ENCODE peak calls at places on chromosomes 12 and 14, in nine cellular contexts. One of them, this sample, is unnamed.

GRCh38 chr14:86462193-86462592 is 932.2 kb downstream of the FLRT2 start:
- DNase-seq in WTC11: peak; percentile 21
- DNase-seq in neural crest cell: no peak
- DNase-seq in brain microvascular endothelial cell: peak; percentile 2
- DNase-seq in endothelial cell of umbilical vein: no peak
- DNase-seq in GM12865: peak; percentile 1
- DNase-seq in IMR-90: peak; percentile 30
- DNase-seq in cardiac muscle cell: peak; percentile 53
- DNase-seq in glutamatergic neuron: no peak
- DNase-seq in this sample: peak; percentile 1

GRCh38 chr12:89542912-89543592 is 17.2 kb upstream of the POC1B start:
- DNase-seq in WTC11: peak; percentile 70
- DNase-seq in neural crest cell: peak; percentile 70
- DNase-seq in brain microvascular endothelial cell: peak; percentile 75
- DNase-seq in endothelial cell of umbilical vein: peak; percentile 79
- DNase-seq in GM12865: peak; percentile 80
- DNase-seq in IMR-90: peak; percentile 83
- DNase-seq in cardiac muscle cell: peak; percentile 92
- DNase-seq in glutamatergic neuron: peak; percentile 60
- DNase-seq in this sample: peak; percentile 70

GRCh38 chr14:68250950-68251765 is 431.6 kb downstream of the RAD51B start:
- DNase-seq in WTC11: no peak
- DNase-seq in neural crest cell: no peak
- DNase-seq in brain microvascular endothelial cell: no peak
- DNase-seq in endothelial cell of umbilical vein: peak; percentile 4
- DNase-seq in GM12865: peak; percentile 56
- DNase-seq in IMR-90: no peak
- DNase-seq in cardiac muscle cell: no peak
- DNase-seq in glutamatergic neuron: no peak
- DNase-seq in this sample: no peak

GRCh38 chr12:1811281-1811947 is 9.0 kb upstream of the LRTM2 start:
- DNase-seq in WTC11: no peak
- DNase-seq in neural crest cell: no peak
- DNase-seq in brain microvascular endothelial cell: peak; percentile 77
- DNase-seq in endothelial cell of umbilical vein: peak; percentile 57
- DNase-seq in GM12865: no peak
- DNase-seq in IMR-90: peak; percentile 52
- DNase-seq in cardiac muscle cell: peak; percentile 69
- DNase-seq in glutamatergic neuron: no peak
- DNase-seq in this sample: no peak

GRCh38 chr12:71392521-71393145 is 47.0 kb upstream of the LGR5 start:
- DNase-seq in WTC11: no peak
- DNase-seq in neural crest cell: peak; percentile 1
- DNase-seq in brain microvascular endothelial cell: peak; percentile 74
- DNase-seq in endothelial cell of umbilical vein: peak; percentile 76
- DNase-seq in GM12865: peak; percentile 73
- DNase-seq in IMR-90: peak; percentile 70
- DNase-seq in cardiac muscle cell: peak; percentile 86
- DNase-seq in glutamatergic neuron: no peak
- DNase-seq in this sample: peak; percentile 51

GRCh38 chr14:77099425-77100167 is 1.5 kb downstream of the CIPC start:
- DNase-seq in WTC11: no peak
- DNase-seq in neural crest cell: no peak
- DNase-seq in brain microvascular endothelial cell: peak; percentile 40
- DNase-seq in endothelial cell of umbilical vein: peak; percentile 43
- DNase-seq in GM12865: no peak
- DNase-seq in IMR-90: peak; percentile 78
- DNase-seq in cardiac muscle cell: peak; percentile 73
- DNase-seq in glutamatergic neuron: no peak
- DNase-seq in this sample: peak; percentile 92

GRCh38 chr14:33800735-33801163 is 150.1 kb downstream of the EGLN3 start:
- DNase-seq in WTC11: peak; percentile 22
- DNase-seq in neural crest cell: no peak
- DNase-seq in brain microvascular endothelial cell: no peak
- DNase-seq in endothelial cell of umbilical vein: no peak
- DNase-seq in GM12865: no peak
- DNase-seq in IMR-90: no peak
- DNase-seq in cardiac muscle cell: no peak
- DNase-seq in glutamatergic neuron: no peak
- DNase-seq in this sample: no peak

GRCh38 chr14:100815478-100816285 is 10.2 kb upstream of the MEG3 start:
- DNase-seq in WTC11: no peak
- DNase-seq in neural crest cell: no peak
- DNase-seq in brain microvascular endothelial cell: peak; percentile 43
- DNase-seq in endothelial cell of umbilical vein: peak; percentile 83
- DNase-seq in GM12865: no peak
- DNase-seq in IMR-90: peak; percentile 87
- DNase-seq in cardiac muscle cell: peak; percentile 79
- DNase-seq in glutamatergic neuron: no peak
- DNase-seq in this sample: no peak

GRCh38 chr12:69994593-69995222 is 169.7 kb downstream of the MYRFL start:
- DNase-seq in WTC11: no peak
- DNase-seq in neural crest cell: no peak
- DNase-seq in brain microvascular endothelial cell: no peak
- DNase-seq in endothelial cell of umbilical vein: peak; percentile 25
- DNase-seq in GM12865: no peak
- DNase-seq in IMR-90: no peak
- DNase-seq in cardiac muscle cell: peak; percentile 64
- DNase-seq in glutamatergic neuron: no peak
- DNase-seq in this sample: no peak

GRCh38 chr12:131280426-131280825 is 326.7 kb downstream of the ADGRD1 start:
- DNase-seq in WTC11: no peak
- DNase-seq in neural crest cell: no peak
- DNase-seq in brain microvascular endothelial cell: no peak
- DNase-seq in endothelial cell of umbilical vein: no peak
- DNase-seq in GM12865: no peak
- DNase-seq in IMR-90: no peak
- DNase-seq in cardiac muscle cell: no peak
- DNase-seq in glutamatergic neuron: no peak
- DNase-seq in this sample: no peak

GRCh38 chr12:2179953-2180736 is 127.4 kb downstream of the CACNA1C start:
- DNase-seq in WTC11: no peak
- DNase-seq in neural crest cell: no peak
- DNase-seq in brain microvascular endothelial cell: peak; percentile 68
- DNase-seq in endothelial cell of umbilical vein: no peak
- DNase-seq in GM12865: no peak
- DNase-seq in IMR-90: peak; percentile 98
- DNase-seq in cardiac muscle cell: peak; percentile 94
- DNase-seq in glutamatergic neuron: no peak
- DNase-seq in this sample: no peak

GRCh38 chr12:58967551-58967950 is 47.2 kb upstream of the LRIG3 start:
- DNase-seq in WTC11: no peak
- DNase-seq in neural crest cell: no peak
- DNase-seq in brain microvascular endothelial cell: peak; percentile 1
- DNase-seq in endothelial cell of umbilical vein: no peak
- DNase-seq in GM12865: no peak
- DNase-seq in IMR-90: peak; percentile 59
- DNase-seq in cardiac muscle cell: peak; percentile 25
- DNase-seq in glutamatergic neuron: no peak
- DNase-seq in this sample: no peak

GRCh38 chr12:108884116-108885012 is 4.5 kb downstream of the DAO start:
- DNase-seq in WTC11: peak; percentile 80
- DNase-seq in neural crest cell: peak; percentile 51
- DNase-seq in brain microvascular endothelial cell: peak; percentile 25
- DNase-seq in endothelial cell of umbilical vein: peak; percentile 28
- DNase-seq in GM12865: peak; percentile 80
- DNase-seq in IMR-90: no peak
- DNase-seq in cardiac muscle cell: peak; percentile 46
- DNase-seq in glutamatergic neuron: peak; percentile 57
- DNase-seq in this sample: peak; percentile 2
- TF ChIP-seq CTCF in WTC11: peak; percentile 60
- TF ChIP-seq CTCF in neural crest cell: peak; percentile 62
- TF ChIP-seq CTCF in brain microvascular endothelial cell: peak; percentile 72
- TF ChIP-seq CTCF in endothelial cell of umbilical vein: peak; percentile 78
- TF ChIP-seq CTCF in GM12865: peak; percentile 79
- TF ChIP-seq CTCF in IMR-90: peak; percentile 36
- TF ChIP-seq CTCF in cardiac muscle cell: peak; percentile 68
- TF ChIP-seq CTCF in glutamatergic neuron: peak; percentile 52
- TF ChIP-seq CTCF in this sample: peak; percentile 67

GRCh38 chr12:78568326-78569020 is 296.1 kb upstream of the SYT1 start:
- DNase-seq in WTC11: no peak
- DNase-seq in neural crest cell: no peak
- DNase-seq in brain microvascular endothelial cell: no peak
- DNase-seq in endothelial cell of umbilical vein: no peak
- DNase-seq in GM12865: no peak
- DNase-seq in IMR-90: peak; percentile 57
- DNase-seq in cardiac muscle cell: no peak
- DNase-seq in glutamatergic neuron: no peak
- DNase-seq in this sample: no peak

GRCh38 chr12:78560633-78561032 is 303.9 kb upstream of the SYT1 start:
- DNase-seq in WTC11: no peak
- DNase-seq in neural crest cell: no peak
- DNase-seq in brain microvascular endothelial cell: no peak
- DNase-seq in endothelial cell of umbilical vein: no peak
- DNase-seq in GM12865: no peak
- DNase-seq in IMR-90: no peak
- DNase-seq in cardiac muscle cell: no peak
- DNase-seq in glutamatergic neuron: no peak
- DNase-seq in this sample: no peak

GRCh38 chr12:78559441-78559840 is 305.1 kb upstream of the SYT1 start:
- DNase-seq in WTC11: no peak
- DNase-seq in neural crest cell: no peak
- DNase-seq in brain microvascular endothelial cell: no peak
- DNase-seq in endothelial cell of umbilical vein: no peak
- DNase-seq in GM12865: no peak
- DNase-seq in IMR-90: peak; percentile 6
- DNase-seq in cardiac muscle cell: no peak
- DNase-seq in glutamatergic neuron: no peak
- DNase-seq in this sample: no peak

GRCh38 chr12:78566461-78566860 is 298.1 kb upstream of the SYT1 start:
- DNase-seq in WTC11: no peak
- DNase-seq in neural crest cell: no peak
- DNase-seq in brain microvascular endothelial cell: no peak
- DNase-seq in endothelial cell of umbilical vein: no peak
- DNase-seq in GM12865: no peak
- DNase-seq in IMR-90: no peak
- DNase-seq in cardiac muscle cell: no peak
- DNase-seq in glutamatergic neuron: no peak
- DNase-seq in this sample: no peak

GRCh38 chr12:78562358-78563205 is 302.0 kb upstream of the SYT1 start:
- DNase-seq in WTC11: no peak
- DNase-seq in neural crest cell: no peak
- DNase-seq in brain microvascular endothelial cell: peak; percentile 10
- DNase-seq in endothelial cell of umbilical vein: peak; percentile 46
- DNase-seq in GM12865: peak; percentile 8
- DNase-seq in IMR-90: peak; percentile 2
- DNase-seq in cardiac muscle cell: peak; percentile 41
- DNase-seq in glutamatergic neuron: no peak
- DNase-seq in this sample: no peak
- TF ChIP-seq CTCF in WTC11: peak; percentile 27
- TF ChIP-seq CTCF in neural crest cell: peak; percentile 55
- TF ChIP-seq CTCF in brain microvascular endothelial cell: peak; percentile 44
- TF ChIP-seq CTCF in endothelial cell of umbilical vein: peak; percentile 32
- TF ChIP-seq CTCF in GM12865: peak; percentile 19
- TF ChIP-seq CTCF in IMR-90: peak; percentile 22
- TF ChIP-seq CTCF in cardiac muscle cell: peak; percentile 43
- TF ChIP-seq CTCF in glutamatergic neuron: peak; percentile 63
- TF ChIP-seq CTCF in this sample: peak; percentile 43

DNA sequence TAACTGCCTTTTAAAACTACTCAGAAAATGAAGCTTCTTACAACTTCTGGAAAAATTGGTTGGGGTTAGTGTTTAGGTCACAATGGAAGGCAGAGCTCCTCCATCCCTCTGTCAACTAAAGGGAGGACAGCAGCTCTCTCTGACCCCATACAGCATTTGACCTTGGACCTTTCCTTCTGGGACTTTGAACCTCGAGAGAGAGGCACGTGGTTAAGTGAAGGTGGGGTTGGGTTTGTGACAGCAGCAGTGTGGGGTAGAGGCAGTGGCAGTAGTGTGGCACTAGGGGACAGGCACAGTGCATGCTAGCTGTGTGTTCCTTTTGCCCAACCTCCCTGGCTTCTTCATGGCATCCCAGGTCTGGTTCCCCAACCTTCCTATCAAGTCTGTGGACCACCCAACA is 9.4 kb upstream of the C12orf75 start:
- DNase-seq in WTC11: no peak
- DNase-seq in neural crest cell: no peak
- DNase-seq in brain microvascular endothelial cell: no peak
- DNase-seq in endothelial cell of umbilical vein: no peak
- DNase-seq in GM12865: no peak
- DNase-seq in IMR-90: no peak
- DNase-seq in cardiac muscle cell: no peak
- DNase-seq in glutamatergic neuron: no peak
- DNase-seq in this sample: no peak
- TF ChIP-seq CTCF in WTC11: no peak
- TF ChIP-seq CTCF in neural crest cell: no peak
- TF ChIP-seq CTCF in brain microvascular endothelial cell: no peak
- TF ChIP-seq CTCF in endothelial cell of umbilical vein: no peak
- TF ChIP-seq CTCF in GM12865: peak; percentile 36
- TF ChIP-seq CTCF in IMR-90: no peak
- TF ChIP-seq CTCF in cardiac muscle cell: no peak
- TF ChIP-seq CTCF in glutamatergic neuron: no peak
- TF ChIP-seq CTCF in this sample: no peak

GRCh38 chr14:94464290-94464689 is 11.7 kb upstream of the SERPINA11 start:
- DNase-seq in WTC11: no peak
- DNase-seq in neural crest cell: no peak
- DNase-seq in brain microvascular endothelial cell: no peak
- DNase-seq in endothelial cell of umbilical vein: no peak
- DNase-seq in GM12865: no peak
- DNase-seq in IMR-90: no peak
- DNase-seq in cardiac muscle cell: no peak
- DNase-seq in glutamatergic neuron: no peak
- DNase-seq in this sample: no peak

GRCh38 chr14:94460631-94461416 is 8.2 kb upstream of the SERPINA11 start:
- DNase-seq in WTC11: no peak
- DNase-seq in neural crest cell: no peak
- DNase-seq in brain microvascular endothelial cell: no peak
- DNase-seq in endothelial cell of umbilical vein: no peak
- DNase-seq in GM12865: peak; percentile 54
- DNase-seq in IMR-90: no peak
- DNase-seq in cardiac muscle cell: no peak
- DNase-seq in glutamatergic neuron: no peak
- DNase-seq in this sample: no peak

GRCh38 chr14:94461526-94462218 is 9.1 kb upstream of the SERPINA11 start:
- DNase-seq in WTC11: no peak
- DNase-seq in neural crest cell: no peak
- DNase-seq in brain microvascular endothelial cell: no peak
- DNase-seq in endothelial cell of umbilical vein: no peak
- DNase-seq in GM12865: no peak
- DNase-seq in IMR-90: no peak
- DNase-seq in cardiac muscle cell: no peak
- DNase-seq in glutamatergic neuron: no peak
- DNase-seq in this sample: no peak

GRCh38 chr14:94462763-94463572 is 10.4 kb upstream of the SERPINA11 start:
- DNase-seq in WTC11: no peak
- DNase-seq in neural crest cell: no peak
- DNase-seq in brain microvascular endothelial cell: no peak
- DNase-seq in endothelial cell of umbilical vein: no peak
- DNase-seq in GM12865: no peak
- DNase-seq in IMR-90: no peak
- DNase-seq in cardiac muscle cell: no peak
- DNase-seq in glutamatergic neuron: no peak
- DNase-seq in this sample: no peak

DNA sequence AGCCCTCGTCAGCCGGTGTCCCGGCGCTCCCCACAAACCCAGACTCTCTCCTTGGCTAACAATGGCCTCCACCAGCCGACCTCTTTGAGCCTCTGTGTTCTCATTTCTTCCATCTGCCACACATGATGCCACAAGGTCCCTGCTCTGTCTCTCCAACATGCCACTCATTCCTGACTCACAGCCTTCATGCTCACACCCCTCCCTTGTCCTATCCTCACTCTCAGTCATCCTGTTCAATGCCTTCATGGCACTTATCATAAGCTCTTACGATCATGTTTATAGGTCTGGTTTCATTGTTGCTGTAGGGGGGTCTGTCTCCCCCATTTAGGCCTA is 9.6 kb upstream of the SERPINA11 start:
- DNase-seq in WTC11: no peak
- DNase-seq in neural crest cell: no peak
- DNase-seq in brain microvascular endothelial cell: no peak
- DNase-seq in endothelial cell of umbilical vein: no peak
- DNase-seq in GM12865: no peak
- DNase-seq in IMR-90: no peak
- DNase-seq in cardiac muscle cell: no peak
- DNase-seq in glutamatergic neuron: no peak
- DNase-seq in this sample: no peak
- TF ChIP-seq CTCF in WTC11: no peak
- TF ChIP-seq CTCF in neural crest cell: no peak
- TF ChIP-seq CTCF in brain microvascular endothelial cell: no peak
- TF ChIP-seq CTCF in endothelial cell of umbilical vein: no peak
- TF ChIP-seq CTCF in GM12865: no peak
- TF ChIP-seq CTCF in IMR-90: no peak
- TF ChIP-seq CTCF in cardiac muscle cell: no peak
- TF ChIP-seq CTCF in glutamatergic neuron: no peak
- TF ChIP-seq CTCF in this sample: no peak

This sample was measured in LNCaP clone FGC.